ENCODE peak calls at places on chromosomes 4 and X, in four cellular contexts. P is GM03348, N is AG10803, C is NCI-H446. Q is an unnamed sample.

GRCh38 chrX:47578692-47579091 is 3.5 kb upstream of the TIMP1 start:
- DNase-seq in P (no peak), N (no peak), C (no peak), Q (no peak)

GRCh38 chrX:138710311-138710791 is 1.2 kb downstream of the FGF13 start:
- DNase-seq in P (no peak), N (no peak), C (no peak), Q (no peak)

GRCh38 chr4:1246111-1246881 is 2.6 kb downstream of the CTBP1 start:
- DNase-seq in P (peak), N (no peak), C (no peak), Q (no peak)

GRCh38 chrX:8010105-8010504 is 82.9 kb upstream of the PNPLA4 start:
- DNase-seq in P (no peak), N (no peak), C (no peak), Q (no peak)

GRCh38 chr4:3874525-3875110 is 108.4 kb downstream of the ADRA2C start:
- DNase-seq in P (no peak), N (no peak), C (no peak), Q (no peak)

GRCh38 chr4:80045831-80046230 is 27.2 kb downstream of the ANTXR2 start:
- DNase-seq in P (peak), N (peak), C (no peak), Q (no peak)

GRCh38 chr4:52376107-52376704 is 282.9 kb downstream of the USP46 start:
- DNase-seq in P (peak), N (peak), C (peak), Q (no peak)

GRCh38 chrX:46374371-46374770 is 170.8 kb downstream of the ZNF674 start:
- DNase-seq in P (no peak), N (peak), C (no peak), Q (no peak)

GRCh38 chr4:94653984-94654609 is 103.7 kb upstream of the BMPR1B start:
- DNase-seq in P (no peak), N (no peak), C (no peak), Q (no peak)

GRCh38 chrX:20727447-20727846 is 460.7 kb upstream of the RPS6KA3 start:
- DNase-seq in P (no peak), N (no peak), C (no peak), Q (no peak)

GRCh38 chr4:185165605-185166063 is 22.6 kb downstream of the SLC25A4 start:
- DNase-seq in P (peak), N (peak), C (no peak), Q (no peak)

GRCh38 chr4:55756208-55756607 is 63.4 kb upstream of the EXOC1L start:
- DNase-seq in P (no peak), N (no peak), C (no peak), Q (no peak)

GRCh38 chrX:19544693-19545305 is 29.5 kb upstream of the MAP3K15 start:
- DNase-seq in P (peak), N (peak), C (peak), Q (peak)

GRCh38 chr4:386708-387105 is 49.1 kb downstream of the ZNF141 start:
- DNase-seq in P (no peak), N (no peak), C (no peak), Q (no peak)

GRCh38 chr4:41304221-41304620 is 47.5 kb downstream of the UCHL1 start:
- DNase-seq in P (no peak), N (no peak), C (no peak), Q (no peak)

GRCh38 chrX:53678667-53679066 is 7.9 kb downstream of the HUWE1 start:
- DNase-seq in P (no peak), N (no peak), C (no peak), Q (no peak)

GRCh38 chrX:71659342-71659741 is 8.0 kb upstream of the LOC101059915 start:
- DNase-seq in P (no peak), N (no peak), C (no peak), Q (no peak)

GRCh38 chr4:21765810-21766407 is 182.7 kb downstream of the KCNIP4 start:
- DNase-seq in P (peak), N (peak), C (peak), Q (peak)

GRCh38 chr4:41121906-41122305 is 92.4 kb downstream of the APBB2 start:
- DNase-seq in P (no peak), N (no peak), C (no peak), Q (no peak)

GRCh38 chr4:185991750-185992149 is 77.2 kb upstream of the TLR3 start:
- DNase-seq in P (no peak), N (no peak), C (no peak), Q (no peak)

GRCh38 chr4:30543057-30543456 is 177.1 kb upstream of the PCDH7 start:
- DNase-seq in P (no peak), N (no peak), C (no peak), Q (no peak)

GRCh38 chr4:84683065-84683464 is 100.1 kb downstream of the CDS1 start:
- DNase-seq in P (no peak), N (no peak), C (no peak), Q (no peak)

GRCh38 chr4:161132715-161133425 is 1030.9 kb downstream of the FSTL5 start:
- DNase-seq in P (no peak), N (no peak), C (no peak), Q (no peak)

GRCh38 chr4:103046416-103047290 is 27.1 kb upstream of the SLC9B1 start:
- DNase-seq in P (peak), N (peak), C (peak), Q (no peak)

GRCh38 chr4:185559913-185560281 is 24.6 kb upstream of the PDLIM3 start:
- DNase-seq in P (no peak), N (peak), C (no peak), Q (peak)

GRCh38 chr4:184396001-184396400 is 78.3 kb downstream of the IRF2 start:
- DNase-seq in P (no peak), N (no peak), C (no peak), Q (no peak)

GRCh38 chr4:113141901-113142346 is 92.5 kb downstream of the ANK2 start:
- DNase-seq in P (peak), N (peak), C (peak), Q (no peak)

GRCh38 chr4:76738081-76738931 is 159.6 kb downstream of the SOWAHB start:
- DNase-seq in P (peak), N (peak), C (peak), Q (peak)

GRCh38 chrX:49934148-49934547 is 11.8 kb downstream of the CLCN5 start:
- DNase-seq in P (no peak), N (no peak), C (no peak), Q (no peak)

GRCh38 chr4:159390648-159391047 is 287.8 kb downstream of the RAPGEF2 start:
- DNase-seq in P (peak), N (peak), C (peak), Q (peak)

GRCh38 chrX:111641969-111642368 is 39.0 kb upstream of the ALG13 start:
- DNase-seq in P (no peak), N (no peak), C (no peak), Q (no peak)

GRCh38 chr4:142707397-142707796 is 138.7 kb downstream of the INPP4B start:
- DNase-seq in P (no peak), N (no peak), C (no peak), Q (no peak)

GRCh38 chr4:26238782-26239647 is 81.8 kb upstream of the RBPJ start:
- DNase-seq in P (peak), N (peak), C (peak), Q (peak)

GRCh38 chrX:15165832-15166231 is 104.1 kb downstream of the ASB9 start:
- DNase-seq in P (no peak), N (no peak), C (no peak), Q (no peak)

GRCh38 chr4:15612136-15612535 is 43.0 kb downstream of the FBXL5 start:
- DNase-seq in P (no peak), N (no peak), C (no peak), Q (no peak)

GRCh38 chr4:168059251-168059650 is 33.1 kb upstream of the ANXA10 start:
- DNase-seq in P (peak), N (no peak), C (no peak), Q (no peak)

GRCh38 chr4:118834960-118835895 is 698 bp downstream of the SEC24D start:
- DNase-seq in P (peak), N (peak), C (peak), Q (peak)

GRCh38 chrX:791479-792034 is 161.0 kb downstream of the SHOX start:
- DNase-seq in P (no peak), N (no peak), C (no peak), Q (no peak)

Q was measured in MG63.